ENCODE peak calls at places on chromosomes 5 and 9, in four cellular contexts. A is central memory CD8-positive, alpha-beta T cell; W is right lobe of liver; B is naive thymus-derived CD8-positive, alpha-beta T cell. P is an unnamed sample.

GRCh38 chr9:116101516-116101915 is 52.1 kb upstream of the PAPPA start:
- ATAC-seq in B (no peak), A (no peak), W (no peak), P (peak)

GRCh38 chr9:127323393-127323792 is 58.8 kb downstream of the GARNL3 start:
- ATAC-seq in A (no peak), W (no peak), B (no peak), P (no peak)

GRCh38 chr9:37663926-37664325 is 13.2 kb downstream of the FRMPD1 start:
- ATAC-seq in W (no peak), B (no peak), A (no peak), P (no peak)

GRCh38 chr5:171437286-171437821 is 17.9 kb downstream of the FGF18 start:
- ATAC-seq in W (no peak), A (no peak), B (no peak), P (no peak)

GRCh38 chr5:39437469-39437868 is 12.7 kb upstream of the DAB2 start:
- ATAC-seq in A (no peak), B (no peak), W (peak), P (no peak)

GRCh38 chr5:106691701-106692100 is 979.0 kb downstream of the EFNA5 start:
- ATAC-seq in A (no peak), B (no peak), W (no peak), P (no peak)

GRCh38 chr9:104776787-104777186 is 12.9 kb downstream of the NIPSNAP3B start:
- ATAC-seq in W (peak), B (no peak), A (no peak), P (no peak)

GRCh38 chr5:140011297-140011802 is 31.7 kb downstream of the NRG2 start:
- ATAC-seq in B (no peak), W (no peak), A (no peak), P (no peak)

GRCh38 chr5:157233515-157233914 is 32.4 kb upstream of the CYFIP2 start:
- ATAC-seq in B (peak), A (peak), W (no peak), P (no peak)

GRCh38 chr9:27430754-27431540 is 93.1 kb upstream of the IFNK start:
- ATAC-seq in B (no peak), A (no peak), W (no peak), P (no peak)

GRCh38 chr9:33942471-33943083 is 106.1 kb downstream of the UBAP2 start:
- ATAC-seq in B (no peak), W (no peak), A (no peak), P (no peak)

GRCh38 chr5:151205411-151205810 is 18.5 kb downstream of the CCDC69 start:
- ATAC-seq in B (no peak), A (no peak), W (no peak), P (no peak)

GRCh38 chr5:149572170-149572569 is 9.1 kb upstream of the ARHGEF37 start:
- ATAC-seq in B (no peak), W (no peak), A (no peak), P (no peak)

GRCh38 chr5:150214289-150214688 is 24.4 kb downstream of the SLC6A7 start:
- ATAC-seq in A (no peak), B (no peak), W (no peak), P (no peak)

GRCh38 chr9:69221036-69221435 is 47.0 kb downstream of the TJP2 start:
- ATAC-seq in W (no peak), B (no peak), A (no peak), P (peak)

GRCh38 chr9:123361731-123362560 is 5.9 kb downstream of the CRB2 start:
- ATAC-seq in A (no peak), B (no peak), W (no peak), P (no peak)

GRCh38 chr9:99351647-99352046 is 129.6 kb downstream of the SEC61B start:
- ATAC-seq in B (no peak), A (no peak), W (no peak), P (no peak)

GRCh38 chr9:7371032-7371431 is 428.5 kb downstream of the DMAC1 start:
- ATAC-seq in B (no peak), W (no peak), A (no peak), P (no peak)

GRCh38 chr5:27592231-27592630 is 553.8 kb upstream of the CDH9 start:
- ATAC-seq in B (no peak), A (no peak), W (no peak), P (no peak)

GRCh38 chr5:143629871-143630658 is 181.9 kb upstream of the HMHB1 start:
- ATAC-seq in A (no peak), B (no peak), W (peak), P (peak)

GRCh38 chr5:127601601-127602000 is 47.3 kb upstream of the CTXN3 start:
- ATAC-seq in W (no peak), B (no peak), A (no peak), P (no peak)

GRCh38 chr9:6640268-6641072 is 5.1 kb downstream of the GLDC start:
- ATAC-seq in B (no peak), W (peak), A (no peak), P (peak)

GRCh38 chr5:55427157-55427556 is 107.6 kb downstream of the PLPP1 start:
- ATAC-seq in W (peak), A (no peak), B (no peak), P (no peak)

GRCh38 chr9:25017779-25018178 is 472.1 kb upstream of the IZUMO3 start:
- ATAC-seq in W (no peak), A (no peak), B (no peak), P (no peak)

GRCh38 chr5:15521349-15521937 is 21.5 kb downstream of the FBXL7 start:
- ATAC-seq in W (no peak), B (no peak), A (no peak), P (no peak)

GRCh38 chr5:14864181-14864812 is 7.3 kb downstream of the ANKH start:
- ATAC-seq in A (no peak), B (no peak), W (no peak), P (no peak)

GRCh38 chr9:93702261-93702660 is 125.9 kb downstream of the PHF2 start:
- ATAC-seq in B (no peak), A (no peak), W (no peak), P (no peak)

P was measured in esophagus mucosa.